ENCODE peak calls at places on chromosome 22, in four cellular contexts. One of them, this sample, is unnamed.

GRCh38 chr22:22750335-22751042 is 106.1 kb downstream of the GGTLC2 start:
- DNase-seq in stimulated activated CD4-positive, alpha-beta T cell treated with anti-CD3 and anti-CD28 coated beads, Interleukin-4, amount 100 ng/mL, for 24 hours: no peak
- DNase-seq in fibroblast of mammary gland: no peak
- DNase-seq in tibial nerve: no peak
- DNase-seq in this sample: no peak

GRCh38 chr22:31732089-31732829 is 17.7 kb downstream of the PRR14L start:
- DNase-seq in tibial nerve: no peak
- DNase-seq in fibroblast of mammary gland: no peak
- DNase-seq in stimulated activated CD4-positive, alpha-beta T cell treated with anti-CD3 and anti-CD28 coated beads, Interleukin-4, amount 100 ng/mL, for 24 hours: no peak
- DNase-seq in this sample: no peak

GRCh38 chr22:37657590-37658132 is 862 bp upstream of the PDXP start:
- DNase-seq in fibroblast of mammary gland: no peak
- DNase-seq in stimulated activated CD4-positive, alpha-beta T cell treated with anti-CD3 and anti-CD28 coated beads, Interleukin-4, amount 100 ng/mL, for 24 hours: no peak
- DNase-seq in tibial nerve: no peak
- DNase-seq in this sample: no peak

GRCh38 chr22:26547426-26547825 is 35.2 kb upstream of the TFIP11 start:
- DNase-seq in fibroblast of mammary gland: peak
- DNase-seq in tibial nerve: no peak
- DNase-seq in stimulated activated CD4-positive, alpha-beta T cell treated with anti-CD3 and anti-CD28 coated beads, Interleukin-4, amount 100 ng/mL, for 24 hours: peak
- DNase-seq in this sample: no peak

GRCh38 chr22:27877501-27877900 is 41.6 kb downstream of the PITPNB start:
- DNase-seq in tibial nerve: no peak
- DNase-seq in stimulated activated CD4-positive, alpha-beta T cell treated with anti-CD3 and anti-CD28 coated beads, Interleukin-4, amount 100 ng/mL, for 24 hours: no peak
- DNase-seq in fibroblast of mammary gland: no peak
- DNase-seq in this sample: no peak

GRCh38 chr22:27480487-27480886 is 321.1 kb downstream of the MN1 start:
- DNase-seq in stimulated activated CD4-positive, alpha-beta T cell treated with anti-CD3 and anti-CD28 coated beads, Interleukin-4, amount 100 ng/mL, for 24 hours: no peak
- DNase-seq in tibial nerve: no peak
- DNase-seq in fibroblast of mammary gland: no peak
- DNase-seq in this sample: no peak

GRCh38 chr22:29315286-29316195 is at the start of gene RASL10A:
- DNase-seq in fibroblast of mammary gland: no peak
- DNase-seq in stimulated activated CD4-positive, alpha-beta T cell treated with anti-CD3 and anti-CD28 coated beads, Interleukin-4, amount 100 ng/mL, for 24 hours: no peak
- DNase-seq in tibial nerve: no peak
- DNase-seq in this sample: no peak

GRCh38 chr22:36350751-36351594 is 36.8 kb downstream of the MYH9 start:
- DNase-seq in stimulated activated CD4-positive, alpha-beta T cell treated with anti-CD3 and anti-CD28 coated beads, Interleukin-4, amount 100 ng/mL, for 24 hours: no peak
- DNase-seq in tibial nerve: no peak
- DNase-seq in fibroblast of mammary gland: peak
- DNase-seq in this sample: peak

GRCh38 chr22:23256986-23257888 is 76.9 kb downstream of the BCR start:
- DNase-seq in fibroblast of mammary gland: peak
- DNase-seq in stimulated activated CD4-positive, alpha-beta T cell treated with anti-CD3 and anti-CD28 coated beads, Interleukin-4, amount 100 ng/mL, for 24 hours: no peak
- DNase-seq in tibial nerve: peak
- DNase-seq in this sample: peak

GRCh38 chr22:39130892-39131855 is 21.3 kb downstream of the CBX7 start:
- DNase-seq in tibial nerve: no peak
- DNase-seq in stimulated activated CD4-positive, alpha-beta T cell treated with anti-CD3 and anti-CD28 coated beads, Interleukin-4, amount 100 ng/mL, for 24 hours: no peak
- DNase-seq in fibroblast of mammary gland: no peak
- DNase-seq in this sample: peak

GRCh38 chr22:45537734-45538181 is 35.1 kb downstream of the FBLN1 start:
- DNase-seq in fibroblast of mammary gland: peak
- DNase-seq in tibial nerve: peak
- DNase-seq in stimulated activated CD4-positive, alpha-beta T cell treated with anti-CD3 and anti-CD28 coated beads, Interleukin-4, amount 100 ng/mL, for 24 hours: no peak
- DNase-seq in this sample: peak

GRCh38 chr22:44037519-44038370 is 13.6 kb downstream of the PARVB start:
- DNase-seq in fibroblast of mammary gland: peak
- DNase-seq in stimulated activated CD4-positive, alpha-beta T cell treated with anti-CD3 and anti-CD28 coated beads, Interleukin-4, amount 100 ng/mL, for 24 hours: no peak
- DNase-seq in tibial nerve: peak
- DNase-seq in this sample: peak

GRCh38 chr22:42961815-42962214 is 53.1 kb downstream of the PACSIN2 start:
- DNase-seq in fibroblast of mammary gland: no peak
- DNase-seq in tibial nerve: no peak
- DNase-seq in stimulated activated CD4-positive, alpha-beta T cell treated with anti-CD3 and anti-CD28 coated beads, Interleukin-4, amount 100 ng/mL, for 24 hours: no peak
- DNase-seq in this sample: no peak

GRCh38 chr22:43152355-43153071 is 1.2 kb downstream of the TSPO start:
- DNase-seq in tibial nerve: peak
- DNase-seq in stimulated activated CD4-positive, alpha-beta T cell treated with anti-CD3 and anti-CD28 coated beads, Interleukin-4, amount 100 ng/mL, for 24 hours: peak
- DNase-seq in fibroblast of mammary gland: peak
- DNase-seq in this sample: peak

GRCh38 chr22:45576730-45577464 is 74.2 kb downstream of the FBLN1 start:
- DNase-seq in stimulated activated CD4-positive, alpha-beta T cell treated with anti-CD3 and anti-CD28 coated beads, Interleukin-4, amount 100 ng/mL, for 24 hours: no peak
- DNase-seq in fibroblast of mammary gland: no peak
- DNase-seq in tibial nerve: no peak
- DNase-seq in this sample: no peak

GRCh38 chr22:24181088-24181995 is at the start of gene SUSD2:
- DNase-seq in tibial nerve: no peak
- DNase-seq in stimulated activated CD4-positive, alpha-beta T cell treated with anti-CD3 and anti-CD28 coated beads, Interleukin-4, amount 100 ng/mL, for 24 hours: no peak
- DNase-seq in fibroblast of mammary gland: no peak
- DNase-seq in this sample: no peak

GRCh38 chr22:45978275-45978713 is 1.3 kb upstream of the WNT7B start:
- DNase-seq in stimulated activated CD4-positive, alpha-beta T cell treated with anti-CD3 and anti-CD28 coated beads, Interleukin-4, amount 100 ng/mL, for 24 hours: no peak
- DNase-seq in fibroblast of mammary gland: no peak
- DNase-seq in tibial nerve: no peak
- DNase-seq in this sample: no peak

GRCh38 chr22:50361688-50362087 is 18.6 kb downstream of the PPP6R2 start:
- DNase-seq in tibial nerve: no peak
- DNase-seq in stimulated activated CD4-positive, alpha-beta T cell treated with anti-CD3 and anti-CD28 coated beads, Interleukin-4, amount 100 ng/mL, for 24 hours: no peak
- DNase-seq in fibroblast of mammary gland: no peak
- DNase-seq in this sample: no peak

GRCh38 chr22:49323751-49324415 is 503.8 kb downstream of the BRD1 start:
- DNase-seq in tibial nerve: no peak
- DNase-seq in stimulated activated CD4-positive, alpha-beta T cell treated with anti-CD3 and anti-CD28 coated beads, Interleukin-4, amount 100 ng/mL, for 24 hours: no peak
- DNase-seq in fibroblast of mammary gland: no peak
- DNase-seq in this sample: no peak

GRCh38 chr22:42313804-42314581 is 43.5 kb upstream of the TCF20 start:
- DNase-seq in tibial nerve: no peak
- DNase-seq in stimulated activated CD4-positive, alpha-beta T cell treated with anti-CD3 and anti-CD28 coated beads, Interleukin-4, amount 100 ng/mL, for 24 hours: no peak
- DNase-seq in fibroblast of mammary gland: peak
- DNase-seq in this sample: peak

GRCh38 chr22:26038365-26038764 is 130.9 kb upstream of the SEZ6L start:
- DNase-seq in tibial nerve: no peak
- DNase-seq in stimulated activated CD4-positive, alpha-beta T cell treated with anti-CD3 and anti-CD28 coated beads, Interleukin-4, amount 100 ng/mL, for 24 hours: no peak
- DNase-seq in fibroblast of mammary gland: no peak
- DNase-seq in this sample: no peak

GRCh38 chr22:42418811-42419243 is 13.4 kb downstream of the NFAM1 start:
- DNase-seq in fibroblast of mammary gland: no peak
- DNase-seq in tibial nerve: no peak
- DNase-seq in stimulated activated CD4-positive, alpha-beta T cell treated with anti-CD3 and anti-CD28 coated beads, Interleukin-4, amount 100 ng/mL, for 24 hours: no peak
- DNase-seq in this sample: no peak

This sample was measured in cardiac fibroblast.